ENCODE peak calls at places on chromosomes 4 and X, in nine cellular contexts. P is testis; O is hepatocyte; K is mesendoderm; Y is cardiac muscle cell; F is CD8-positive, alpha-beta memory T cell; J is mammary epithelial cell; B is PC-9; H is iPS DF 6.9. U is an unnamed sample. For H3K4me1, the result is how much of the 10 kb centered on the place peaks cover.

GRCh38 chr4:186151499-186151898 is 39.9 kb upstream of the CYP4V2 start:
- DNase-seq in P (no peak), O (peak), K (no peak), Y (no peak), F (no peak), J (no peak), B (no peak), H (no peak), U (no peak)

GRCh38 chr4:163673848-163674702 is 179.6 kb downstream of the TMA16 start:
- DNase-seq in P (no peak), O (no peak), K (no peak), Y (no peak), F (no peak), J (no peak), B (no peak), H (no peak), U (no peak)

GRCh38 chr4:8457646-8458045 is 17.1 kb downstream of the TRMT44 start:
- DNase-seq in P (no peak), O (no peak), K (no peak), Y (no peak), F (no peak), J (no peak), B (no peak), H (no peak), U (no peak)

GRCh38 chrX:71198066-71198465 is 25.0 kb upstream of the GJB1 start:
- DNase-seq in P (no peak), O (no peak), K (no peak), Y (peak), F (no peak), J (no peak), B (no peak), H (no peak), U (peak)

GRCh38 chr4:153603258-153603657 is 80.8 kb upstream of the TLR2 start:
- DNase-seq in P (no peak), O (no peak), K (no peak), Y (no peak), F (no peak), J (no peak), B (no peak), H (no peak), U (no peak)

GRCh38 chr4:8853249-8853648 is 18.4 kb downstream of the HMX1 start:
- DNase-seq in P (peak), O (no peak), K (no peak), Y (no peak), F (no peak), J (no peak), B (no peak), H (no peak), U (no peak)

GRCh38 chr4:13984996-13985780 is 357.7 kb upstream of the BOD1L1 start:
- DNase-seq in P (peak), O (no peak), K (no peak), Y (peak), F (no peak), J (no peak), B (no peak), H (no peak), U (no peak)

GRCh38 chrX:133660356-133660755 is 245.1 kb upstream of the GPC4 start:
- DNase-seq in P (no peak), O (no peak), K (no peak), Y (peak), F (no peak), J (peak), B (peak), H (no peak), U (no peak)

GRCh38 chr4:113978105-113978504 is 1.3 kb downstream of the ARSJ start:
- DNase-seq in P (no peak), O (no peak), K (no peak), Y (no peak), F (no peak), J (no peak), B (no peak), H (no peak), U (no peak)

GRCh38 chr4:152369903-152370296 is 166.0 kb downstream of the FBXW7 start:
- DNase-seq in P (no peak), O (no peak), K (no peak), Y (no peak), F (no peak), J (no peak), B (no peak), H (no peak), U (no peak)

GRCh38 chr4:11426716-11427115 is 2.0 kb downstream of the HS3ST1 start:
- DNase-seq in P (no peak), O (no peak), K (peak), Y (peak), F (no peak), J (peak), B (no peak), H (no peak), U (no peak)
- H3K4me3 ChIP-seq in P (peak), O (peak), K (peak), Y (no peak), F (no peak), J (peak), B (peak), H (no peak), U (no peak)

DNA sequence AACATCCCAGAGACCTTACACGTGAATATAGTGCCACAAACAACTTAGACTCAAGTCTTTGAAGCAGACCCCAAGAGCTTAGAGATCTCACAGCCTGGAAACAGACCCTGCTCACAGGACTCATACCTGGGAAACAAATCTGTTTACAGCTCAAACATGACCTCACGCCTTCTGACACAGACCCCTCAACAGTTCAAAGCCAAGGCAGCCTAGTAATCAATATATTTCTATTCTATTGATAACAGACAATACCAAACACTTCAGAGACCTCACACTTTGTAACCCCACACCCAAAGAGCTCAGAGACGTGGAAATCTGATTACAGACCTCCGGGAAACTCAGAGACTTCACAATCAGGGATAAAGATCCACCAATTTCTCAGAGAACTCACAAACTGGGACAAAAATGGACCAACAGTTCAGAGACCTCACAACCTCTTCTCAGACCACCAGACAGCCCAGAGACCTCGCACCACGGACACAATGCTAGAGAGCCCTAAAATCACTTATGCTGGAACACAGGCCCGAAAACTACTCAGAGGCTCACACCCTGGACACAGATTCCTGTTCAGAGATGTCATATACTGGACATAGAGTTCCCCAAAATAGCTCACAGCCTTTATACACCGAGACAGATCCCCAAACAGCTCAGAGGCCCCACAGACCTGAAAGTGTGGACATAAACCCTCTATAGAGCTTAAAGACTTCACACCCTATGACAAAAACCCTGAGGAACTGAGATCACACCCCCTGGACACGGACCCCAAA is 14.8 kb downstream of the SUV39H1 start:
- DNase-seq in P (no peak), O (no peak), K (no peak), Y (no peak), F (no peak), J (no peak), B (no peak), H (no peak), U (no peak)
- H3K27ac ChIP-seq in P (no peak), O (peak), K (no peak), Y (no peak), F (peak), J (no peak), B (no peak), H (no peak), U (no peak)

GRCh38 chr4:1247811-1248261 is 1.1 kb downstream of the CTBP1 start:
- DNase-seq in P (no peak), O (no peak), K (no peak), Y (peak), F (no peak), J (peak), B (no peak), H (no peak), U (no peak)
- H3K4me1 ChIP-seq in P (under half), O (under half), K (under half), Y (under half), F (half or more), J (under half), B (under half), H (under half), U (under half)

DNA sequence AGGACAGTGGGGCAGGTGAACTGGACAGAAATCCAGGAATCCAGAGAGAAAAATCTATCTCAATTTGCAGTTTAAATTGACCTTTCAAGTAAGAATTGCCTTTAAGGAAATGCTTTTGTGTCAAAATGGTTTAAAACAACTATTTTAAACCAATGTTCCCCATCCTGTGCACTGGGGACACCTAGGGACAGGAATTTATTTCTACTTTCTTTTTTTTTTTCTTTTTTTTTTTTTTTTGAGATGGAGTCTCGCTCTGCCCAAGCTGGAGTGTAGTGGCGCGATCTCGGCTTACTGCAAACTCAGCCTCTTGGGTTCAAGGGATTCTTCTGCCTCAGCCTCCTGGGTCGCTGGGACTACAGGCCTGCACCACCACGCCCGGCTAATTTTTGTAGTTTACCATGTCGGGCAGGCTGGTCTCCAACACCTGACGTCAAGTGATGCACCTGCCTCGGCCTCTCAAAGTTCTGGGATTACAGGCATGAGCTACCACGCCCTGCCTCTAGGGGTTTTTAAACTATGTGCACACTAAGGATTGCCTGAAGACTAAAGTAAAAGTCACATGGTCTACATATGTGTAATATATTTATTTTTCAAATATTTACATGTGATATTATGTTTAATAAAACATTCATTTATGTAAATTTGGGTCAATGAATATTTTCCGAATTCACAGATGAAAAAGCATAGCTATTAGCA is 1213.4 kb downstream of the STIM2 start:
- DNase-seq in P (no peak), O (no peak), K (peak), Y (no peak), F (no peak), J (no peak), B (no peak), H (no peak), U (no peak)
- H3K4me3 ChIP-seq in P (no peak), O (no peak), K (no peak), Y (no peak), F (no peak), J (no peak), B (no peak), H (no peak), U (no peak)

GRCh38 chrX:154098551-154098950 is 1.0 kb upstream of the MECP2 start:
- DNase-seq in P (no peak), O (no peak), K (no peak), Y (no peak), F (no peak), J (no peak), B (no peak), H (no peak), U (no peak)

GRCh38 chrX:154094833-154095232 is 2.7 kb downstream of the MECP2 start:
- DNase-seq in P (no peak), O (no peak), K (no peak), Y (no peak), F (no peak), J (no peak), B (no peak), H (no peak), U (no peak)

GRCh38 chrX:154096140-154097002 is 1.1 kb downstream of the MECP2 start:
- DNase-seq in P (no peak), O (peak), K (no peak), Y (peak), F (no peak), J (peak), B (peak), H (no peak), U (peak)

GRCh38 chrX:154097597-154098541 is at the start of gene MECP2:
- DNase-seq in P (peak), O (peak), K (peak), Y (peak), F (peak), J (peak), B (peak), H (peak), U (peak)

DNA sequence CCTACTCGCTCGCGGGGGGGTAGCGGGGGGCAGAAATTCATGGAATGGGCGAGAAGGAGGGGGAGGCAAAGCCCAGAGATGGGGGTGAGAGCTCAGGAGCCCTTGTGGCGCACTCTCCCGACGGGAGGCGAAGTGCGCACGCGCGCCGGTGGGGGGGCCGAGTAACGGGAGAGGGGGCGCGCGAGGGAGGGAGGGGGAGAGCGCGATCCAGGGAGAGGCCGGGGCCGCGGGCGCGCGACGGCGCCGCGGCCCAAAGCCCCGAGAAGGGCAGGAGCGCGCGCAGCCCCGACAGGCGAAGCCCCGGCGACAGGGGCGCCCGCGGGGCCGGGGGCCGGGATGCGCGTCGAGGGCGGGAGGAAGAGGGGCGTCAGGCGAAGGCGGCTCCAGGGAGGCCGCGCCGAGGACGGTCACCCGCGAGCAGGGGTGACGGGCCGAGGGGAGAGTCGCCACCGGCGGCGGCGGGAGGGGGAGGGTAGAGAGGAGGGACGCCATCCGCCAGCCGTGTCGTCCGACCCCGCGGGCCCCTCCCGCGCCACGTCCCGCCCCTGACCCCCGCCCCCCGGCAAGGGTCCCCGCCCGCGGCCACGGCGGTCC is 417 bp downstream of the MECP2 start:
- DNase-seq in P (peak), O (peak), K (peak), Y (peak), F (peak), J (peak), B (peak), H (no peak), U (peak)
- H3K27ac ChIP-seq in P (peak), O (peak), K (peak), Y (peak), F (peak), J (peak), B (no peak), H (no peak), U (peak)